ENCODE peak calls at places on chromosomes 2 and 18, in seven cellular contexts. One of them, this sample, is unnamed. For H3K4me1, the result is how much of the 10 kb centered on the place peaks cover.

GRCh38 chr2:204177977-204178522 is 241.5 kb downstream of the ICOS start:
- DNase-seq in cardiac muscle cell: peak
- DNase-seq in right lobe of liver: peak
- DNase-seq in PC-9: no peak
- DNase-seq in hepatocyte: peak
- DNase-seq in heart right ventricle: peak
- DNase-seq in Karpas-422: peak
- DNase-seq in this sample: peak

GRCh38 chr18:35231052-35231451 is 9.8 kb upstream of the ZNF397 start:
- DNase-seq in cardiac muscle cell: peak
- DNase-seq in hepatocyte: peak
- DNase-seq in Karpas-422: peak
- DNase-seq in heart right ventricle: peak
- DNase-seq in right lobe of liver: peak
- DNase-seq in PC-9: no peak
- DNase-seq in this sample: peak

GRCh38 chr2:19611491-19612332 is 253.3 kb upstream of the OSR1 start:
- DNase-seq in right lobe of liver: no peak
- DNase-seq in cardiac muscle cell: no peak
- DNase-seq in heart right ventricle: no peak
- DNase-seq in hepatocyte: peak
- DNase-seq in PC-9: peak
- DNase-seq in Karpas-422: no peak
- DNase-seq in this sample: no peak

GRCh38 chr2:114789989-114790388 is 347.5 kb downstream of the DPP10 start:
- DNase-seq in heart right ventricle: no peak
- DNase-seq in hepatocyte: no peak
- DNase-seq in Karpas-422: no peak
- DNase-seq in cardiac muscle cell: no peak
- DNase-seq in PC-9: no peak
- DNase-seq in right lobe of liver: no peak
- DNase-seq in this sample: no peak

GRCh38 chr2:21443494-21444105 is 319.8 kb downstream of the TDRD15 start:
- DNase-seq in PC-9: no peak
- DNase-seq in heart right ventricle: no peak
- DNase-seq in Karpas-422: no peak
- DNase-seq in cardiac muscle cell: peak
- DNase-seq in right lobe of liver: no peak
- DNase-seq in hepatocyte: no peak
- DNase-seq in this sample: no peak

GRCh38 chr2:108236676-108237335 is 3.0 kb upstream of the SULT1C3 start:
- DNase-seq in heart right ventricle: no peak
- DNase-seq in hepatocyte: no peak
- DNase-seq in cardiac muscle cell: no peak
- DNase-seq in Karpas-422: no peak
- DNase-seq in right lobe of liver: no peak
- DNase-seq in PC-9: no peak
- DNase-seq in this sample: no peak

GRCh38 chr2:38991899-38992298 is 102.2 kb downstream of the ARHGEF33 start:
- DNase-seq in cardiac muscle cell: no peak
- DNase-seq in Karpas-422: no peak
- DNase-seq in hepatocyte: no peak
- DNase-seq in right lobe of liver: no peak
- DNase-seq in heart right ventricle: no peak
- DNase-seq in PC-9: no peak
- DNase-seq in this sample: no peak

GRCh38 chr2:80869858-80870438 is 565.4 kb upstream of the LRRTM1 start:
- DNase-seq in hepatocyte: no peak
- DNase-seq in right lobe of liver: no peak
- DNase-seq in cardiac muscle cell: no peak
- DNase-seq in Karpas-422: no peak
- DNase-seq in heart right ventricle: no peak
- DNase-seq in PC-9: no peak
- DNase-seq in this sample: no peak

GRCh38 chr18:79519751-79520472 is 124.2 kb downstream of the NFATC1 start:
- DNase-seq in heart right ventricle: no peak
- DNase-seq in cardiac muscle cell: peak
- DNase-seq in right lobe of liver: peak
- DNase-seq in hepatocyte: peak
- DNase-seq in Karpas-422: no peak
- DNase-seq in PC-9: no peak
- DNase-seq in this sample: peak

GRCh38 chr2:140539506-140539905 is 1591.3 kb downstream of the LRP1B start:
- DNase-seq in hepatocyte: no peak
- DNase-seq in heart right ventricle: no peak
- DNase-seq in Karpas-422: no peak
- DNase-seq in right lobe of liver: no peak
- DNase-seq in PC-9: no peak
- DNase-seq in cardiac muscle cell: no peak
- DNase-seq in this sample: no peak

GRCh38 chr2:186503827-186504606 is 18.0 kb downstream of the ZC3H15 start:
- DNase-seq in PC-9: no peak
- DNase-seq in cardiac muscle cell: peak
- DNase-seq in Karpas-422: peak
- DNase-seq in right lobe of liver: no peak
- DNase-seq in heart right ventricle: no peak
- DNase-seq in hepatocyte: peak
- DNase-seq in this sample: no peak

GRCh38 chr18:2822213-2822612 is 24.6 kb upstream of the EMILIN2 start:
- DNase-seq in Karpas-422: no peak
- DNase-seq in hepatocyte: no peak
- DNase-seq in right lobe of liver: no peak
- DNase-seq in heart right ventricle: no peak
- DNase-seq in PC-9: no peak
- DNase-seq in cardiac muscle cell: no peak
- DNase-seq in this sample: no peak

GRCh38 chr2:128494640-128495321 is 176.1 kb upstream of the HS6ST1 start:
- DNase-seq in hepatocyte: no peak
- DNase-seq in right lobe of liver: no peak
- DNase-seq in heart right ventricle: no peak
- DNase-seq in PC-9: no peak
- DNase-seq in cardiac muscle cell: peak
- DNase-seq in Karpas-422: no peak
- DNase-seq in this sample: no peak

GRCh38 chr2:217393585-217394032 is 533.7 kb upstream of the TNP1 start:
- DNase-seq in hepatocyte: peak
- DNase-seq in heart right ventricle: peak
- DNase-seq in cardiac muscle cell: no peak
- DNase-seq in right lobe of liver: no peak
- DNase-seq in Karpas-422: no peak
- DNase-seq in PC-9: no peak
- DNase-seq in this sample: no peak

GRCh38 chr18:7872569-7872968 is 305.5 kb downstream of the PTPRM start:
- DNase-seq in Karpas-422: no peak
- DNase-seq in PC-9: peak
- DNase-seq in heart right ventricle: no peak
- DNase-seq in cardiac muscle cell: peak
- DNase-seq in right lobe of liver: no peak
- DNase-seq in hepatocyte: peak
- DNase-seq in this sample: no peak

GRCh38 chr18:36711813-36712444 is 116.9 kb downstream of the TPGS2 start:
- DNase-seq in heart right ventricle: peak
- DNase-seq in hepatocyte: peak
- DNase-seq in PC-9: peak
- DNase-seq in cardiac muscle cell: no peak
- DNase-seq in right lobe of liver: no peak
- DNase-seq in Karpas-422: no peak
- DNase-seq in this sample: no peak

GRCh38 chr2:94872676-94873361 is 1.6 kb downstream of the TEKT4 start:
- DNase-seq in hepatocyte: no peak
- DNase-seq in right lobe of liver: no peak
- DNase-seq in heart right ventricle: no peak
- DNase-seq in Karpas-422: no peak
- DNase-seq in PC-9: no peak
- DNase-seq in cardiac muscle cell: no peak
- DNase-seq in this sample: no peak

GRCh38 chr18:54411781-54412180 is 54.1 kb downstream of the C18orf54 start:
- DNase-seq in hepatocyte: no peak
- DNase-seq in cardiac muscle cell: no peak
- DNase-seq in PC-9: no peak
- DNase-seq in Karpas-422: no peak
- DNase-seq in heart right ventricle: no peak
- DNase-seq in right lobe of liver: no peak
- DNase-seq in this sample: no peak

GRCh38 chr2:187526776-187527175 is 27.5 kb downstream of the TFPI start:
- DNase-seq in Karpas-422: no peak
- DNase-seq in PC-9: no peak
- DNase-seq in cardiac muscle cell: no peak
- DNase-seq in hepatocyte: no peak
- DNase-seq in heart right ventricle: no peak
- DNase-seq in right lobe of liver: no peak
- DNase-seq in this sample: no peak
- H3K4me1 ChIP-seq in Karpas-422: under half
- H3K4me1 ChIP-seq in PC-9: under half
- H3K4me1 ChIP-seq in cardiac muscle cell: under half
- H3K4me1 ChIP-seq in hepatocyte: under half
- H3K4me1 ChIP-seq in heart right ventricle: under half
- H3K4me1 ChIP-seq in right lobe of liver: under half
- H3K4me1 ChIP-seq in this sample: under half

GRCh38 chr18:58542426-58543159 is 86.3 kb downstream of the ALPK2 start:
- DNase-seq in right lobe of liver: no peak
- DNase-seq in cardiac muscle cell: no peak
- DNase-seq in Karpas-422: no peak
- DNase-seq in PC-9: no peak
- DNase-seq in heart right ventricle: no peak
- DNase-seq in hepatocyte: no peak
- DNase-seq in this sample: no peak

GRCh38 chr18:58541789-58542425 is 87.0 kb downstream of the ALPK2 start:
- DNase-seq in cardiac muscle cell: no peak
- DNase-seq in Karpas-422: peak
- DNase-seq in hepatocyte: peak
- DNase-seq in right lobe of liver: no peak
- DNase-seq in heart right ventricle: no peak
- DNase-seq in PC-9: peak
- DNase-seq in this sample: no peak

GRCh38 chr18:58545338-58546096 is 83.4 kb downstream of the ALPK2 start:
- DNase-seq in PC-9: no peak
- DNase-seq in right lobe of liver: no peak
- DNase-seq in hepatocyte: no peak
- DNase-seq in cardiac muscle cell: peak
- DNase-seq in Karpas-422: no peak
- DNase-seq in heart right ventricle: no peak
- DNase-seq in this sample: no peak

GRCh38 chr18:58544179-58544578 is 84.7 kb downstream of the ALPK2 start:
- DNase-seq in right lobe of liver: no peak
- DNase-seq in cardiac muscle cell: no peak
- DNase-seq in hepatocyte: no peak
- DNase-seq in Karpas-422: no peak
- DNase-seq in heart right ventricle: no peak
- DNase-seq in PC-9: no peak
- DNase-seq in this sample: no peak

DNA sequence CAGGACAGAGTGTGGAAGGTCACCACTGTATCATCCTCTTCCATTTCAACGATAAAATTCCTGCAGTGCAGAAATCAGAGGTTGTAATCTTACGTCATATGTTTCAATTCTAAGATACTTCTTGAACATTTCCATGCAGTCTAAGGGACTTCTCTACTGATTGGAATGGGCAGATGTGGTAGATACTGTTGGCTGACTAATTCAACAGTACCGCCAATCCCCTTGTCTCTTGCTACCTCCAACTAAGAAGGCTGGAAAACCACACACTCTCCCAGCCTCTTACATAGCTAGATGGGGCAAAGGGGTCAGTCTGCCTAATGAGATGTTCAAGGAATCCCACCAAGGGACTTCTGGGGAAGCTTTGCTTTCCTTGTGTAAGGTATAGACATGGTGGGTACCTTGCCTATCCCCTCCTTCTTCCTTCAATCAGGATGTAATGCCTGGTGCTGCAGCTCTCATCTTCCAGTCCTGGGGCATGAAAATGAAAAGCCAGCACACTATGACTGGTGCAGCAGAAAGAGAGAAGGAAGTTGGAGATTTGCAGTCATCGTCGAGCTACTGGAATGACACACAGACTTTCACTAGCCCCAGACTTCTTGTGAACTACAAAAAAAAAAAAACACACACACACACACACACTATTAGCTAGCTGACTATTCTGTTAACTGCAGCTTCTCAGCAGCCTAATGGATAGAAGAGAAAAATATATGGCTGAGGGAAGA is 84.1 kb downstream of the ALPK2 start:
- DNase-seq in cardiac muscle cell: no peak
- DNase-seq in Karpas-422: no peak
- DNase-seq in heart right ventricle: no peak
- DNase-seq in hepatocyte: no peak
- DNase-seq in right lobe of liver: no peak
- DNase-seq in PC-9: no peak
- DNase-seq in this sample: no peak
- H3K4me1 ChIP-seq in cardiac muscle cell: half or more
- H3K4me1 ChIP-seq in Karpas-422: under half
- H3K4me1 ChIP-seq in heart right ventricle: under half
- H3K4me1 ChIP-seq in hepatocyte: under half
- H3K4me1 ChIP-seq in right lobe of liver: under half
- H3K4me1 ChIP-seq in PC-9: half or more
- H3K4me1 ChIP-seq in this sample: under half

GRCh38 chr2:69968609-69969008 is 7.2 kb upstream of the ASPRV1 start:
- DNase-seq in Karpas-422: no peak
- DNase-seq in hepatocyte: no peak
- DNase-seq in heart right ventricle: no peak
- DNase-seq in PC-9: no peak
- DNase-seq in cardiac muscle cell: no peak
- DNase-seq in right lobe of liver: no peak
- DNase-seq in this sample: no peak
- H3K4me1 ChIP-seq in Karpas-422: under half
- H3K4me1 ChIP-seq in hepatocyte: under half
- H3K4me1 ChIP-seq in heart right ventricle: under half
- H3K4me1 ChIP-seq in PC-9: under half
- H3K4me1 ChIP-seq in cardiac muscle cell: under half
- H3K4me1 ChIP-seq in right lobe of liver: under half
- H3K4me1 ChIP-seq in this sample: under half

GRCh38 chr2:99395589-99396130 is 58.5 kb downstream of the EIF5B start:
- DNase-seq in right lobe of liver: no peak
- DNase-seq in Karpas-422: no peak
- DNase-seq in PC-9: no peak
- DNase-seq in heart right ventricle: no peak
- DNase-seq in hepatocyte: no peak
- DNase-seq in cardiac muscle cell: peak
- DNase-seq in this sample: no peak
- H3K4me1 ChIP-seq in right lobe of liver: under half
- H3K4me1 ChIP-seq in Karpas-422: under half
- H3K4me1 ChIP-seq in PC-9: under half
- H3K4me1 ChIP-seq in heart right ventricle: under half
- H3K4me1 ChIP-seq in hepatocyte: under half
- H3K4me1 ChIP-seq in cardiac muscle cell: under half
- H3K4me1 ChIP-seq in this sample: under half

DNA sequence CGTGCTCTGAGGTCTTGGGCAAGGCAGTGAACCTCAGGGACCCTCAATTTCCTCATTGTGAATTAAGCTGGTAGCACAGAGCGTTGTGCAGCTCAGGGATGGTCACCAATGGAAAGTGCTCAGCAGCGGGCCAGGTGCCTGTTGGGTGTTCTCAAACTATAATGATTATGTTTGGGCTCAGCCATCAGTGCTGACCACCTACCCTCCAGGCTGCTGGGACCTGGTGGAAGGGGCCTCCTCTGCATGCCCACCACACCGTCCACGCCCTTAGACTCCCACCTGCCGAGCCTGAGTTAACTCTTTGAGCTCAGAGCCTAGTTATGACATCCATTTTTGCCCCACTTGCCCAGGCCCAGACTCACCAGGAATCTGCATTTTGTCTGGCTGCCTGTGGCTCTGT is 35.0 kb downstream of the GLI2 start:
- DNase-seq in Karpas-422: no peak
- DNase-seq in hepatocyte: no peak
- DNase-seq in PC-9: no peak
- DNase-seq in cardiac muscle cell: no peak
- DNase-seq in right lobe of liver: no peak
- DNase-seq in heart right ventricle: peak
- DNase-seq in this sample: peak
- H3K4me1 ChIP-seq in Karpas-422: under half
- H3K4me1 ChIP-seq in hepatocyte: under half
- H3K4me1 ChIP-seq in PC-9: under half
- H3K4me1 ChIP-seq in cardiac muscle cell: under half
- H3K4me1 ChIP-seq in right lobe of liver: under half
- H3K4me1 ChIP-seq in heart right ventricle: under half
- H3K4me1 ChIP-seq in this sample: under half